ENCODE peak calls at places on chromosomes 6 and 20, in six cellular contexts. P, Q, T, V, R and S are unnamed samples. For H3K4me1, the result is how much of the 10 kb centered on the place peaks cover.

GRCh38 chr20:13119583-13119982 is 101.5 kb upstream of the ISM1 start:
- DNase-seq in Q (peak), T (no peak), R (no peak), P (no peak), V (no peak), S (peak)

GRCh38 chr20:48471734-48472408 is 355.9 kb downstream of the PREX1 start:
- DNase-seq in P (no peak), R (no peak), T (no peak), V (no peak), Q (no peak), S (no peak)

GRCh38 chr6:53658992-53659391 is 6.6 kb downstream of the KLHL31 start:
- DNase-seq in R (no peak), Q (no peak), V (no peak), P (no peak), T (no peak), S (no peak)

GRCh38 chr6:3266170-3266569 is 7.4 kb downstream of the PSMG4 start:
- DNase-seq in R (no peak), V (no peak), Q (no peak), P (no peak), T (no peak), S (no peak)

GRCh38 chr6:89630488-89630887 is 8.1 kb downstream of the LYRM2 start:
- DNase-seq in R (no peak), T (no peak), P (peak), Q (no peak), V (no peak), S (no peak)

GRCh38 chr6:53992522-53992921 is 118.7 kb upstream of the MLIP start:
- DNase-seq in R (no peak), T (no peak), Q (no peak), P (no peak), V (no peak), S (no peak)

GRCh38 chr20:62123450-62124118 is 1.3 kb downstream of the LSM14B start:
- DNase-seq in Q (peak), V (no peak), R (no peak), T (no peak), P (no peak), S (no peak)

GRCh38 chr20:57774951-57775350 is 65.1 kb upstream of the PMEPA1 start:
- DNase-seq in T (no peak), Q (no peak), V (no peak), P (no peak), R (no peak), S (no peak)

GRCh38 chr20:48307277-48307676 is 520.5 kb downstream of the PREX1 start:
- DNase-seq in T (no peak), R (no peak), P (no peak), V (no peak), Q (no peak), S (no peak)

GRCh38 chr6:109091314-109092009 is 3.2 kb downstream of the SESN1 start:
- DNase-seq in V (no peak), Q (peak), P (no peak), R (no peak), T (no peak), S (peak)

GRCh38 chr6:163745566-163746400 is 331.3 kb downstream of the QKI start:
- DNase-seq in T (no peak), V (no peak), Q (peak), P (no peak), R (no peak), S (peak)

GRCh38 chr6:75084872-75085381 is 120.9 kb downstream of the COL12A1 start:
- DNase-seq in P (peak), Q (no peak), V (peak), R (no peak), T (peak), S (no peak)

GRCh38 chr20:30499123-30499522 is 758.3 kb upstream of the DEFB115 start:
- DNase-seq in R (no peak), P (no peak), V (no peak), Q (no peak), T (no peak), S (no peak)

GRCh38 chr20:59422911-59423520 is 122.6 kb downstream of the EDN3 start:
- DNase-seq in Q (no peak), V (no peak), R (no peak), P (no peak), T (no peak), S (no peak)

GRCh38 chr6:130516604-130517003 is 150.8 kb downstream of the TMEM200A start:
- DNase-seq in V (no peak), T (no peak), P (no peak), R (no peak), Q (no peak), S (no peak)

GRCh38 chr6:140071601-140072062 is 697.2 kb upstream of the CITED2 start:
- DNase-seq in R (no peak), Q (peak), P (no peak), T (no peak), V (no peak), S (no peak)

GRCh38 chr20:36469973-36470372 is 71.3 kb upstream of the MYL9 start:
- DNase-seq in P (no peak), Q (no peak), T (no peak), V (no peak), R (no peak), S (no peak)

GRCh38 chr6:158005626-158006180 is 24.0 kb downstream of the SYNJ2 start:
- DNase-seq in R (no peak), Q (no peak), P (no peak), V (no peak), T (no peak), S (no peak)

GRCh38 chr6:158004696-158005095 is 23.0 kb downstream of the SYNJ2 start:
- DNase-seq in R (no peak), V (no peak), T (no peak), P (no peak), Q (no peak), S (no peak)

GRCh38 chr6:158002249-158002950 is 20.7 kb downstream of the SYNJ2 start:
- DNase-seq in V (no peak), Q (no peak), P (no peak), T (peak), R (no peak), S (no peak)

GRCh38 chr6:158002951-158003853 is 21.5 kb downstream of the SYNJ2 start:
- DNase-seq in V (no peak), R (no peak), P (no peak), T (no peak), Q (peak), S (no peak)

DNA sequence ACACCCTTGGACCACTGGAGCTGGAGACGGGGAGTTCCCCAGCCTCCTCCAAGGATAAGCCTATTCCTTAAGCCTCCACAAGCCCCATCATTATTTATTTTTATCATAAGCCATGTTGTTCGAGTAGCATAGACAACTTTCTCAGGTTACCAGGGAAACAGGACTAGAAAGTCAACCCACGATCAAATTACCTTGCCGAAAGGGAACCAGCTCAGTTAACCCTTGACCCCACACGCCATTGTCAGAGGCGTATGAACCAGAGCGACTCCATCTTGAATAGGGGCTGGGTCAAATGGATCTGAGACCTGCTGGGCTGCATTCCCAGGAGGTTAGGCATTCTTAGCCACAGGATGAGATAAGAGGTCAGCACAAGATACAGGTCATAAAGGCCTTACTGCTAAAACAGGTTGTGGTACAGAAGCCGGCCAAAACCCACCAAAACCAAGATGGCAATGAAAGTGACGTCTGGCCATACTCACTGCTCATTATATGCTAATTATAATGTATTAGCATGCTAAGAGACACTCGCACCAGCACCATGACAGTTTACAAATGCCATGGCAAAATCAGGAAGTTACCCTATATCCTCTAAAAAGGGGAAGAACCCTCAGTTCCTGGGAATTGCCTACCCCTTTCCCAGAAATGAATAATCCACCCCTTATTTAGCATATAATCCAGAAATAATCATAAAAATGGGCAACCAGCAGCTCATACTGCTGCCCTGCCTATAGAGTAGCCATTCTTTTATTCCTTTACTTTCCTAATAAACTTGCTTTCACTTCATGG is 22.4 kb downstream of the SYNJ2 start:
- DNase-seq in P (no peak), R (no peak), Q (no peak), T (no peak), V (no peak), S (no peak)
- H3K4me1 ChIP-seq in P (half or more), R (under half), Q (under half), T (half or more), V (under half), S (under half)

GRCh38 chr6:43803783-43804549 is 34.0 kb downstream of the VEGFA start:
- DNase-seq in R (no peak), P (no peak), T (no peak), V (no peak), Q (peak), S (no peak)
- H3K27ac ChIP-seq in R (no peak), P (no peak), T (peak), V (no peak), Q (no peak), S (no peak)

GRCh38 chr6:52597738-52598122 is 20.9 kb upstream of the TRAM2 start:
- DNase-seq in Q (no peak), P (no peak), R (no peak), T (no peak), V (no peak), S (no peak)

GRCh38 chr6:52598123-52598823 is 21.4 kb upstream of the TRAM2 start:
- DNase-seq in R (no peak), Q (peak), T (peak), P (peak), V (peak), S (peak)

GRCh38 chr6:52596371-52597028 is 19.6 kb upstream of the TRAM2 start:
- DNase-seq in R (no peak), P (no peak), V (no peak), Q (peak), T (no peak), S (no peak)

GRCh38 chr6:52595796-52596130 is 18.9 kb upstream of the TRAM2 start:
- DNase-seq in T (no peak), V (no peak), R (no peak), Q (no peak), P (no peak), S (no peak)

DNA sequence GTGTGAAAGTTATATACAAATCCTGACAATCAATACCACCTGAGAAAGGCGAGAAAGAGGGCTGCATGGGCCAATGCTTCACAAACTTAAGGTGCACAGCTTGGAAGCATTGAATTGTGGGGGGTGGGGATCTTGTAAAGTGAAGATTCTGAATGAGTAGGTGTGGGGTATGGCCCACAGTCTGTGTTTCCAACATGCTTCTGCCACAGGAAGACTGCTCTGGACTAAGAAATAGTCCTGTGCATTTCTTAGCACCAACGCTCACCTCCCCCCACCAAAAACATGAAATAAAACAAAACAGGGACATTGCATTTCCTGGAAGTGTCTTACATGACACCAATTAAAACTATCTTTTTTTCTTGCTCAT is 21.9 kb upstream of the TRAM2 start:
- DNase-seq in V (no peak), Q (no peak), R (no peak), T (no peak), P (no peak), S (no peak)
- H3K4me1 ChIP-seq in V (under half), Q (under half), R (under half), T (under half), P (under half), S (under half)

DNA sequence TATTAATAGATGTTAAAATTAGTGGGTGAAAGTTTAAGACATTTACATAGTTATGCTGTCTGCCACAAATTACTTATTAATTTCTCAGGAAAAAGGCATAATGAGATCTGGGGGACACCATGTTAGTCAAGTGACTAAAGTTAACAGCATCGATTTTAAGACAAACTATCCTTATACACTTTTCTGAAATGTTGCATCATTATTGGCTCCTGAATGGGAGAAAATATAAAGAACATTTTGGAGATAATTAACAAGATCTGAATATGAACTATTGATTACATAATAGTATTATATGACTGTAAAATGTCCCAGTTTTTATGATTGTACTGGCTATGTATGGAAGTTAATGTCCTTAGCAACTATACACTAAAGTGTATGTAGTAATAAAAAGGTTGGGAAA is 7.9 kb downstream of the OR2B3 start:
- DNase-seq in R (no peak), V (no peak), P (no peak), T (no peak), Q (no peak), S (no peak)
- H3K27ac ChIP-seq in R (no peak), V (no peak), P (no peak), T (no peak), Q (no peak), S (no peak)